ENCODE peak calls at places on chromosomes 13 and 19, in eight cellular contexts. G, Z, P, W, L, N, S and A are unnamed samples.

GRCh38 chr13:113192902-113193301 is 15.6 kb downstream of the PCID2 start:
- DNase-seq in N (no peak), G (no peak), L (no peak), S (no peak), W (no peak), Z (peak), P (no peak), A (no peak)

GRCh38 chr13:50911051-50911690 is 1.6 kb downstream of the RNASEH2B start:
- DNase-seq in W (no peak), N (no peak), Z (no peak), S (no peak), P (no peak), G (peak), L (peak), A (peak)

GRCh38 chr13:107743523-107743922 is 471.8 kb downstream of the LIG4 start:
- DNase-seq in S (no peak), G (no peak), Z (no peak), P (no peak), W (no peak), N (no peak), L (no peak), A (no peak)

GRCh38 chr19:45137179-45137761 is 23.5 kb downstream of the NKPD1 start:
- DNase-seq in W (no peak), S (no peak), G (no peak), N (no peak), L (peak), Z (no peak), P (no peak), A (no peak)

GRCh38 chr19:55703790-55704215 is 28.8 kb downstream of the EPN1 start:
- DNase-seq in L (no peak), P (peak), S (no peak), W (peak), G (no peak), N (no peak), Z (no peak), A (no peak)

GRCh38 chr19:50982186-50982585 is 1.5 kb downstream of the KLK7 start:
- DNase-seq in W (no peak), P (no peak), S (no peak), Z (no peak), L (no peak), G (no peak), N (no peak), A (no peak)

GRCh38 chr19:48391100-48392005 is at the start of gene KDELR1:
- DNase-seq in Z (no peak), N (peak), P (peak), G (peak), S (peak), W (no peak), L (peak), A (peak)

GRCh38 chr19:30148039-30148438 is 206.0 kb downstream of the URI1 start:
- DNase-seq in G (no peak), N (no peak), L (no peak), Z (no peak), P (no peak), W (no peak), S (no peak), A (no peak)

GRCh38 chr13:27461940-27462584 is 11.7 kb upstream of the MTIF3 start:
- DNase-seq in W (no peak), P (no peak), Z (no peak), S (no peak), L (no peak), G (no peak), N (no peak), A (no peak)